ENCODE peak calls at places on chromosomes 1 and 21, in seven cellular contexts. V is SJSA1, B is GM12892, S is AG09309, Y is Daoy, G is iPS-NIHi11, A is posterior vena cava. Z is an unnamed sample.

GRCh38 chr1:115927971-115928370 is 48.3 kb upstream of the SLC22A15 start:
- DNase-seq in V (no peak), B (no peak), S (no peak), Y (no peak), G (no peak), A (no peak), Z (no peak)

GRCh38 chr21:39314155-39315027 is 959 bp upstream of the BRWD1 start:
- DNase-seq in V (no peak), B (no peak), S (no peak), Y (peak), G (peak), A (no peak), Z (no peak)

GRCh38 chr21:35511298-35512162 is 462.4 kb upstream of the RUNX1 start:
- DNase-seq in V (peak), B (no peak), S (peak), Y (peak), G (no peak), A (no peak), Z (no peak)

GRCh38 chr1:27011058-27011764 is 1.4 kb downstream of the TENT5B start:
- DNase-seq in V (peak), B (no peak), S (no peak), Y (peak), G (peak), A (no peak), Z (no peak)

GRCh38 chr21:28872218-28872617 is 120.5 kb downstream of the LTN1 start:
- DNase-seq in V (no peak), B (no peak), S (no peak), Y (no peak), G (no peak), A (no peak), Z (no peak)

GRCh38 chr1:2594001-2594640 is 7.5 kb downstream of the PRXL2B start:
- DNase-seq in V (no peak), B (no peak), S (no peak), Y (peak), G (peak), A (peak), Z (peak)

GRCh38 chr1:156815307-156815826 is 1.3 kb downstream of the SH2D2A start:
- DNase-seq in V (no peak), B (no peak), S (peak), Y (peak), G (no peak), A (no peak), Z (peak)

GRCh38 chr1:241457421-241457820 is 62.1 kb downstream of the FH start:
- DNase-seq in V (no peak), B (no peak), S (no peak), Y (no peak), G (peak), A (no peak), Z (no peak)

GRCh38 chr1:216521477-216521876 is 98.2 kb upstream of the USH2A start:
- DNase-seq in V (no peak), B (no peak), S (no peak), Y (no peak), G (no peak), A (no peak), Z (no peak)

Z was measured in GM04504.